ENCODE peak calls at places on chromosomes 4 and X, in six cellular contexts. T is smooth muscle cell of the brain vasculature; P is stimulated activated naive CD8-positive, alpha-beta T cell treated with anti-CD3 and anti-CD28 coated beads, Interleukin-15, Interleukin-2, amounts not matched to agents 100 U/mL and 50 U/mL, for 24 hours; W is AG04450; V is tibial nerve; Z is NCI-H774. S is an unnamed sample.

GRCh38 chr4:154854362-154854761 is 73.3 kb downstream of the RBM46 start:
- DNase-seq in T (no peak), P (no peak), W (no peak), V (no peak), Z (no peak), S (no peak)

GRCh38 chr4:6125103-6125651 is 75.2 kb downstream of the JAKMIP1 start:
- DNase-seq in T (no peak), P (no peak), W (no peak), V (no peak), Z (no peak), S (no peak)

GRCh38 chr4:89496851-89497250 is 189.3 kb upstream of the GPRIN3 start:
- DNase-seq in T (no peak), P (no peak), W (no peak), V (no peak), Z (no peak), S (no peak)

GRCh38 chr4:107913283-107913899 is 18.0 kb upstream of the CYP2U1 start:
- DNase-seq in T (peak; percentile 60), P (peak; percentile 10), W (peak; percentile 50), V (peak; percentile 90), Z (peak; percentile 0), S (no peak)

GRCh38 chr4:76087007-76087769 is 12.7 kb downstream of the ART3 start:
- DNase-seq in T (peak; percentile 21), P (peak; percentile 11), W (peak; percentile 7), V (peak; percentile 39), Z (peak; percentile 21), S (no peak)

GRCh38 chr4:159141193-159141592 is 38.3 kb downstream of the RAPGEF2 start:
- DNase-seq in T (no peak), P (no peak), W (peak; percentile 3), V (no peak), Z (no peak), S (no peak)

GRCh38 chr4:123606946-123607542 is 210.4 kb downstream of the SPRY1 start:
- DNase-seq in T (no peak), P (no peak), W (no peak), V (no peak), Z (no peak), S (no peak)

GRCh38 chr4:96407651-96408342 is 567.9 kb downstream of the PDHA2 start:
- DNase-seq in T (peak; percentile 1), P (no peak), W (no peak), V (no peak), Z (no peak), S (no peak)

GRCh38 chr4:68582339-68582717 is 6.2 kb upstream of the UGT2B17 start:
- DNase-seq in T (no peak), P (no peak), W (no peak), V (no peak), Z (no peak), S (no peak)

GRCh38 chr4:81648576-81649272 is 177.0 kb upstream of the RASGEF1B start:
- DNase-seq in T (no peak), P (peak; percentile 51), W (no peak), V (no peak), Z (no peak), S (peak; percentile 2)

GRCh38 chrX:17869580-17869979 is 8.5 kb upstream of the RAI2 start:
- DNase-seq in T (no peak), P (no peak), W (no peak), V (no peak), Z (no peak), S (no peak)

GRCh38 chr4:8778301-8778700 is 93.3 kb downstream of the HMX1 start:
- DNase-seq in T (no peak), P (no peak), W (no peak), V (no peak), Z (no peak), S (no peak)

GRCh38 chr4:22090655-22091350 is 142.2 kb upstream of the KCNIP4 start:
- DNase-seq in T (no peak), P (no peak), W (no peak), V (no peak), Z (no peak), S (no peak)

GRCh38 chr4:65976287-65976686 is 306.0 kb upstream of the EPHA5 start:
- DNase-seq in T (no peak), P (no peak), W (no peak), V (no peak), Z (no peak), S (no peak)

GRCh38 chr4:41360911-41361830 is 104.4 kb downstream of the UCHL1 start:
- DNase-seq in T (no peak), P (no peak), W (no peak), V (no peak), Z (peak; percentile 47), S (no peak)

GRCh38 chr4:41882622-41883347 is 52.4 kb upstream of the TMEM33 start:
- DNase-seq in T (no peak), P (peak; percentile 64), W (no peak), V (peak; percentile 21), Z (peak; percentile 46), S (no peak)

GRCh38 chr4:157220026-157220881 is at the start of gene GRIA2:
- DNase-seq in T (peak; percentile 17), P (peak; percentile 33), W (no peak), V (no peak), Z (peak; percentile 49), S (no peak)

GRCh38 chr4:10872833-10873517 is 188.4 kb upstream of the CLNK start:
- DNase-seq in T (no peak), P (no peak), W (no peak), V (no peak), Z (no peak), S (no peak)

GRCh38 chrX:154401045-154401799 is 3.0 kb downstream of the RPL10 start:
- DNase-seq in T (no peak), P (peak; percentile 24), W (no peak), V (no peak), Z (no peak), S (no peak)

GRCh38 chrX:69919749-69920148 is 130.0 kb downstream of the AWAT2 start:
- DNase-seq in T (no peak), P (no peak), W (no peak), V (no peak), Z (no peak), S (no peak)

GRCh38 chr4:140135529-140136021 is 18.4 kb downstream of the MAML3 start:
- DNase-seq in T (no peak), P (no peak), W (no peak), V (no peak), Z (peak; percentile 55), S (no peak)

GRCh38 chr4:14711259-14711658 is 291.0 kb upstream of the CPEB2 start:
- DNase-seq in T (no peak), P (no peak), W (no peak), V (no peak), Z (no peak), S (no peak)

GRCh38 chrX:9729161-9729885 is 36.3 kb downstream of the GPR143 start:
- DNase-seq in T (no peak), P (no peak), W (no peak), V (no peak), Z (no peak), S (no peak)

GRCh38 chr4:71553605-71554004 is 214.8 kb downstream of the SLC4A4 start:
- DNase-seq in T (no peak), P (no peak), W (no peak), V (no peak), Z (no peak), S (no peak)

GRCh38 chr4:133624744-133625143 is 475.6 kb downstream of the PCDH10 start:
- DNase-seq in T (no peak), P (no peak), W (no peak), V (no peak), Z (no peak), S (no peak)

GRCh38 chr4:99405433-99406115 is 29.6 kb downstream of the ADH7 start:
- DNase-seq in T (peak; percentile 51), P (peak; percentile 67), W (peak; percentile 70), V (peak; percentile 93), Z (peak; percentile 3), S (peak; percentile 24)